ENCODE peak calls at places on chromosomes 5 and 9, in six cellular contexts. H is NCI-H345; Z is HT-29; B is activated CD4-positive, alpha-beta T cell treated with anti-CD3 and anti-CD28 coated beads, Interleukin-2, amount 10 ng/mL, durations not matched to agents 24 days and 14 days; Y is WERI-Rb-1; J is left lung. T is an unnamed sample.

GRCh38 chr5:120539471-120539870 is 75.4 kb downstream of the PRR16 start:
- DNase-seq in H (no peak), Z (no peak), B (no peak), Y (no peak), J (no peak), T (no peak)

GRCh38 chr9:38035873-38036272 is 33.2 kb downstream of the SHB start:
- DNase-seq in H (no peak), Z (no peak), B (no peak), Y (no peak), J (no peak), T (peak)

GRCh38 chr5:133927616-133928180 is 40.7 kb downstream of the C5orf15 start:
- DNase-seq in H (no peak), Z (no peak), B (no peak), Y (no peak), J (no peak), T (no peak)

GRCh38 chr5:169626779-169627178 is 10.3 kb upstream of the DOCK2 start:
- DNase-seq in H (no peak), Z (no peak), B (no peak), Y (no peak), J (no peak), T (no peak)

GRCh38 chr9:125747765-125748510 is 765 bp downstream of the PBX3 start:
- DNase-seq in H (peak), Z (peak), B (peak), Y (peak), J (peak), T (peak)

GRCh38 chr9:91176426-91176825 is 185.3 kb downstream of the AUH start:
- DNase-seq in H (no peak), Z (no peak), B (no peak), Y (no peak), J (no peak), T (no peak)

GRCh38 chr5:41094871-41095270 is 23.7 kb upstream of the MROH2B start:
- DNase-seq in H (no peak), Z (peak), B (no peak), Y (no peak), J (no peak), T (no peak)

GRCh38 chr5:2172471-2172870 is 289.7 kb upstream of the IRX4 start:
- DNase-seq in H (no peak), Z (no peak), B (no peak), Y (no peak), J (no peak), T (no peak)

GRCh38 chr5:147613359-147613758 is 103.5 kb upstream of the DPYSL3 start:
- DNase-seq in H (no peak), Z (no peak), B (no peak), Y (no peak), J (no peak), T (no peak)

GRCh38 chr5:151699071-151699901 is 12.6 kb upstream of the SPARC start:
- DNase-seq in H (no peak), Z (no peak), B (no peak), Y (no peak), J (peak), T (peak)

GRCh38 chr9:87007711-87008360 is 60.5 kb upstream of the GAS1 start:
- DNase-seq in H (no peak), Z (no peak), B (no peak), Y (no peak), J (no peak), T (no peak)

GRCh38 chr9:137286980-137287383 is 9.5 kb downstream of the TOR4A start:
- DNase-seq in H (peak), Z (no peak), B (peak), Y (peak), J (no peak), T (no peak)

GRCh38 chr5:73631500-73631899 is 5.5 kb downstream of the ARHGEF28 start:
- DNase-seq in H (no peak), Z (no peak), B (no peak), Y (no peak), J (no peak), T (no peak)

T was measured in left ventricle myocardium superior.